ENCODE peak calls at places on chromosomes 2 and 18, in ten cellular contexts. One of them, this sample, is unnamed. For H3K4me1, the result is how much of the 10 kb centered on the place peaks cover.

GRCh38 chr2:219058541-219059374 is 2.0 kb downstream of the IHH start:
- DNase-seq in SJSA1: no peak
- DNase-seq in effector memory CD4-positive, alpha-beta T cell: no peak
- DNase-seq in A549: no peak
- DNase-seq in PC-3: peak
- DNase-seq in cardiac muscle cell: peak
- DNase-seq in transverse colon: peak
- DNase-seq in mesendoderm: peak
- DNase-seq in endodermal cell: peak
- DNase-seq in GM23338: peak
- DNase-seq in this sample: peak

GRCh38 chr2:19812166-19812565 is 89.6 kb downstream of the TTC32 start:
- DNase-seq in SJSA1: peak
- DNase-seq in effector memory CD4-positive, alpha-beta T cell: no peak
- DNase-seq in A549: no peak
- DNase-seq in PC-3: no peak
- DNase-seq in cardiac muscle cell: no peak
- DNase-seq in transverse colon: no peak
- DNase-seq in mesendoderm: no peak
- DNase-seq in endodermal cell: no peak
- DNase-seq in GM23338: no peak
- DNase-seq in this sample: no peak

GRCh38 chr2:28193552-28194383 is 198.9 kb upstream of the FOSL2 start:
- DNase-seq in SJSA1: no peak
- DNase-seq in effector memory CD4-positive, alpha-beta T cell: no peak
- DNase-seq in A549: no peak
- DNase-seq in PC-3: peak
- DNase-seq in cardiac muscle cell: peak
- DNase-seq in transverse colon: no peak
- DNase-seq in mesendoderm: peak
- DNase-seq in endodermal cell: no peak
- DNase-seq in GM23338: no peak
- DNase-seq in this sample: no peak

GRCh38 chr2:171741189-171741588 is 53.9 kb downstream of the DYNC1I2 start:
- DNase-seq in SJSA1: no peak
- DNase-seq in effector memory CD4-positive, alpha-beta T cell: no peak
- DNase-seq in A549: no peak
- DNase-seq in PC-3: peak
- DNase-seq in cardiac muscle cell: peak
- DNase-seq in transverse colon: no peak
- DNase-seq in mesendoderm: no peak
- DNase-seq in endodermal cell: no peak
- DNase-seq in GM23338: no peak
- DNase-seq in this sample: no peak

GRCh38 chr2:25373269-25373981 is 31.7 kb upstream of the DNMT3A start:
- DNase-seq in SJSA1: peak
- DNase-seq in effector memory CD4-positive, alpha-beta T cell: no peak
- DNase-seq in A549: no peak
- DNase-seq in PC-3: no peak
- DNase-seq in cardiac muscle cell: no peak
- DNase-seq in transverse colon: peak
- DNase-seq in mesendoderm: no peak
- DNase-seq in endodermal cell: peak
- DNase-seq in GM23338: no peak
- DNase-seq in this sample: peak

GRCh38 chr18:7646174-7646886 is 79.2 kb downstream of the PTPRM start:
- DNase-seq in SJSA1: no peak
- DNase-seq in effector memory CD4-positive, alpha-beta T cell: no peak
- DNase-seq in A549: peak
- DNase-seq in PC-3: no peak
- DNase-seq in cardiac muscle cell: no peak
- DNase-seq in transverse colon: no peak
- DNase-seq in mesendoderm: no peak
- DNase-seq in endodermal cell: no peak
- DNase-seq in GM23338: peak
- DNase-seq in this sample: no peak

GRCh38 chr2:133837441-133838090 is 269.3 kb upstream of the NCKAP5 start:
- DNase-seq in SJSA1: no peak
- DNase-seq in effector memory CD4-positive, alpha-beta T cell: no peak
- DNase-seq in A549: no peak
- DNase-seq in PC-3: peak
- DNase-seq in cardiac muscle cell: no peak
- DNase-seq in transverse colon: no peak
- DNase-seq in mesendoderm: no peak
- DNase-seq in endodermal cell: no peak
- DNase-seq in GM23338: no peak
- DNase-seq in this sample: no peak

GRCh38 chr2:62147610-62148301 is 48.2 kb upstream of the B3GNT2 start:
- DNase-seq in SJSA1: no peak
- DNase-seq in effector memory CD4-positive, alpha-beta T cell: no peak
- DNase-seq in A549: peak
- DNase-seq in PC-3: peak
- DNase-seq in cardiac muscle cell: peak
- DNase-seq in transverse colon: no peak
- DNase-seq in mesendoderm: no peak
- DNase-seq in endodermal cell: no peak
- DNase-seq in GM23338: no peak
- DNase-seq in this sample: no peak

GRCh38 chr2:160719116-160719515 is 225.5 kb upstream of the RBMS1 start:
- DNase-seq in SJSA1: peak
- DNase-seq in effector memory CD4-positive, alpha-beta T cell: no peak
- DNase-seq in A549: no peak
- DNase-seq in PC-3: peak
- DNase-seq in cardiac muscle cell: peak
- DNase-seq in transverse colon: no peak
- DNase-seq in mesendoderm: peak
- DNase-seq in endodermal cell: peak
- DNase-seq in GM23338: no peak
- DNase-seq in this sample: no peak

GRCh38 chr2:1140389-1141003 is 189.8 kb downstream of the SNTG2 start:
- DNase-seq in SJSA1: no peak
- DNase-seq in effector memory CD4-positive, alpha-beta T cell: no peak
- DNase-seq in A549: peak
- DNase-seq in PC-3: peak
- DNase-seq in cardiac muscle cell: peak
- DNase-seq in transverse colon: no peak
- DNase-seq in mesendoderm: peak
- DNase-seq in endodermal cell: peak
- DNase-seq in GM23338: peak
- DNase-seq in this sample: no peak

GRCh38 chr2:193869564-193869963 is 1674.8 kb upstream of the TMEFF2 start:
- DNase-seq in SJSA1: no peak
- DNase-seq in effector memory CD4-positive, alpha-beta T cell: no peak
- DNase-seq in A549: no peak
- DNase-seq in PC-3: peak
- DNase-seq in cardiac muscle cell: no peak
- DNase-seq in transverse colon: no peak
- DNase-seq in mesendoderm: no peak
- DNase-seq in endodermal cell: no peak
- DNase-seq in GM23338: no peak
- DNase-seq in this sample: no peak

GRCh38 chr2:193867454-193867853 is 1672.7 kb upstream of the TMEFF2 start:
- DNase-seq in SJSA1: no peak
- DNase-seq in effector memory CD4-positive, alpha-beta T cell: no peak
- DNase-seq in A549: no peak
- DNase-seq in PC-3: no peak
- DNase-seq in cardiac muscle cell: no peak
- DNase-seq in transverse colon: no peak
- DNase-seq in mesendoderm: no peak
- DNase-seq in endodermal cell: peak
- DNase-seq in GM23338: no peak
- DNase-seq in this sample: no peak

GRCh38 chr2:193868132-193868531 is 1673.4 kb upstream of the TMEFF2 start:
- DNase-seq in SJSA1: no peak
- DNase-seq in effector memory CD4-positive, alpha-beta T cell: no peak
- DNase-seq in A549: no peak
- DNase-seq in PC-3: no peak
- DNase-seq in cardiac muscle cell: no peak
- DNase-seq in transverse colon: no peak
- DNase-seq in mesendoderm: no peak
- DNase-seq in endodermal cell: no peak
- DNase-seq in GM23338: no peak
- DNase-seq in this sample: no peak

DNA sequence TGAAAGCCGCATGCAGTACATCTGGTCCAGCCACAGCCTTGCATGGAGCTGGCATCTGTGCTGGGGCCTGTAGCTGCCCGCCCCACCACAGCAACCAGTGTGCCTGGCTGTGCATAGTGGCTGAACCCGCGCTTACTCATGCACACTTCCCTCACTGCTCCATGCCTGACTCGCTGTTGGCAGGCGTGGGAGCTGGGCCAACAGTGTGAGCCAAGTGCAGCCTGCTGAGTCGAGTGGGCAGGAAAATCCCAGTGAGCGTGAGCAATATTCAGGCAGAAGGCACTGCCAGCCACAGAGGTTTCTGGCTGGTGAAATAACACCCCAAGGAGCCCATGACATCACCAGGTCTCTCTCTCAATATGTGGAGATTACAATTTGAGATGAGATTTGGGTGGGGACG is 1674.1 kb upstream of the TMEFF2 start:
- DNase-seq in SJSA1: no peak
- DNase-seq in effector memory CD4-positive, alpha-beta T cell: no peak
- DNase-seq in A549: no peak
- DNase-seq in PC-3: peak
- DNase-seq in cardiac muscle cell: no peak
- DNase-seq in transverse colon: no peak
- DNase-seq in mesendoderm: no peak
- DNase-seq in endodermal cell: no peak
- DNase-seq in GM23338: no peak
- DNase-seq in this sample: no peak
- H3K4me1 ChIP-seq in SJSA1: under half
- H3K4me1 ChIP-seq in effector memory CD4-positive, alpha-beta T cell: under half
- H3K4me1 ChIP-seq in A549: under half
- H3K4me1 ChIP-seq in PC-3: under half
- H3K4me1 ChIP-seq in cardiac muscle cell: under half
- H3K4me1 ChIP-seq in transverse colon: under half
- H3K4me1 ChIP-seq in mesendoderm: under half
- H3K4me1 ChIP-seq in endodermal cell: under half
- H3K4me1 ChIP-seq in GM23338: under half
- H3K4me1 ChIP-seq in this sample: under half

DNA sequence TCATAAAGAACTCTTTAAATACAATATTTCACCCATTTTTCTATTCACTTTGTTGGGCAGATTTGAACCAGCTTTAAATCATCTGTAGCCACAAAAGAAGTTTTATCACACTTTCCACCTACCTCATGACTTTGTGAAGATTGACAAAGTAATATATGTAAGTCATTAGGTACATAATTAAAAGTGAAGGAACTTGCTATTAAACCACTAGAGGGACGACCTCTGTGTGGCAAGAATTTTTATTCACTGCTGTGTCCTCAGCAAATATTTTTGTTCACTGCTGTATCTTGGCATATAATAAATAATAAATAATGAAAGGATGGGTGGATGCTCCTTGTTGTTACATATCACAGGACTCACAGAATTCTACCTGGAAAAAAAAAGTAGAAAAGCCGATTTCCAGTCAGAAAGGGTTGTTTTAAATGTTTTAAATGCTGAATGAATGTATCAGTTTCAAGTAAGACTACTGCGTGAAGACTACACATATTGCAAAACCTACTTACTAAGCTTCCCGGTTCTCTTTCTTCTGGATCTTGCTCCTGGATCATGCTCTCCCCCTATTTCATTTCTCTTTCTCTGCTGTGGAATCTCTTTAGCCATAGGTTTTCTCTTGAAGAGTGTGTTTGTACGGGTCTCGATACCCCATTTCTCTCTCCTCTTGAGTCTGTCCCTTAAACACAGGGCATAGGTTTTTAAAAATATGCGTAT is 44.8 kb downstream of the KCMF1 start:
- DNase-seq in SJSA1: no peak
- DNase-seq in effector memory CD4-positive, alpha-beta T cell: no peak
- DNase-seq in A549: no peak
- DNase-seq in PC-3: no peak
- DNase-seq in cardiac muscle cell: peak
- DNase-seq in transverse colon: no peak
- DNase-seq in mesendoderm: no peak
- DNase-seq in endodermal cell: no peak
- DNase-seq in GM23338: no peak
- DNase-seq in this sample: no peak
- H3K4me1 ChIP-seq in SJSA1: under half
- H3K4me1 ChIP-seq in effector memory CD4-positive, alpha-beta T cell: under half
- H3K4me1 ChIP-seq in A549: half or more
- H3K4me1 ChIP-seq in PC-3: under half
- H3K4me1 ChIP-seq in cardiac muscle cell: under half
- H3K4me1 ChIP-seq in transverse colon: under half
- H3K4me1 ChIP-seq in mesendoderm: under half
- H3K4me1 ChIP-seq in endodermal cell: under half
- H3K4me1 ChIP-seq in GM23338: half or more
- H3K4me1 ChIP-seq in this sample: under half

DNA sequence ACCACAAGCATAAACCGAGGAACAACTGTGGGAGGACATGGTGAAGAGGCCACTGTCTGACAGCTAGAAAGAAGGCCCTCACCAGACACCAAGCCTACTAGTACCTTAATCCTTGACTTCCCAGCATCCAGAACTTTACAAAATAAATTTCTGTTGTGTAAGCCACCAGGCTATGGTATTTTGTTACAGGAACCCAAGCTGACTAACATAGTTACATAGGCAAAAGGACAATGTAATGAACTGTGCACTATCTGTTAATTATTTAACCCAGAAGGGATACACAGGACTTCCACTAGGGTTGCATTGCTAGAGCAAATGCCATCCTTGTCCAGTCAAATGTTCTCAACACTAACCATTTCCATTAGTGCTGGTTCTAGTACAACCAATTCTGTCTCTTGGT is 47.7 kb upstream of the DOK6 start:
- DNase-seq in SJSA1: no peak
- DNase-seq in effector memory CD4-positive, alpha-beta T cell: no peak
- DNase-seq in A549: no peak
- DNase-seq in PC-3: no peak
- DNase-seq in cardiac muscle cell: no peak
- DNase-seq in transverse colon: no peak
- DNase-seq in mesendoderm: no peak
- DNase-seq in endodermal cell: no peak
- DNase-seq in GM23338: no peak
- DNase-seq in this sample: no peak
- H3K4me1 ChIP-seq in SJSA1: under half
- H3K4me1 ChIP-seq in effector memory CD4-positive, alpha-beta T cell: under half
- H3K4me1 ChIP-seq in A549: under half
- H3K4me1 ChIP-seq in PC-3: under half
- H3K4me1 ChIP-seq in cardiac muscle cell: under half
- H3K4me1 ChIP-seq in transverse colon: under half
- H3K4me1 ChIP-seq in mesendoderm: under half
- H3K4me1 ChIP-seq in endodermal cell: under half
- H3K4me1 ChIP-seq in GM23338: under half
- H3K4me1 ChIP-seq in this sample: under half

GRCh38 chr2:43052204-43052943 is 174.0 kb downstream of the ZFP36L2 start:
- DNase-seq in SJSA1: no peak
- DNase-seq in effector memory CD4-positive, alpha-beta T cell: no peak
- DNase-seq in A549: no peak
- DNase-seq in PC-3: peak
- DNase-seq in cardiac muscle cell: no peak
- DNase-seq in transverse colon: no peak
- DNase-seq in mesendoderm: no peak
- DNase-seq in endodermal cell: no peak
- DNase-seq in GM23338: no peak
- DNase-seq in this sample: no peak
- H3K4me1 ChIP-seq in SJSA1: under half
- H3K4me1 ChIP-seq in effector memory CD4-positive, alpha-beta T cell: under half
- H3K4me1 ChIP-seq in A549: under half
- H3K4me1 ChIP-seq in PC-3: under half
- H3K4me1 ChIP-seq in cardiac muscle cell: under half
- H3K4me1 ChIP-seq in transverse colon: under half
- H3K4me1 ChIP-seq in mesendoderm: under half
- H3K4me1 ChIP-seq in endodermal cell: under half
- H3K4me1 ChIP-seq in GM23338: under half
- H3K4me1 ChIP-seq in this sample: under half

GRCh38 chr2:157349949-157350510 is 24.4 kb upstream of the ERMN start:
- DNase-seq in SJSA1: no peak
- DNase-seq in effector memory CD4-positive, alpha-beta T cell: no peak
- DNase-seq in A549: no peak
- DNase-seq in PC-3: peak
- DNase-seq in cardiac muscle cell: no peak
- DNase-seq in transverse colon: no peak
- DNase-seq in mesendoderm: no peak
- DNase-seq in endodermal cell: no peak
- DNase-seq in GM23338: no peak
- DNase-seq in this sample: no peak
- H3K4me1 ChIP-seq in SJSA1: under half
- H3K4me1 ChIP-seq in effector memory CD4-positive, alpha-beta T cell: under half
- H3K4me1 ChIP-seq in A549: under half
- H3K4me1 ChIP-seq in PC-3: under half
- H3K4me1 ChIP-seq in cardiac muscle cell: under half
- H3K4me1 ChIP-seq in transverse colon: under half
- H3K4me1 ChIP-seq in mesendoderm: under half
- H3K4me1 ChIP-seq in endodermal cell: under half
- H3K4me1 ChIP-seq in GM23338: under half
- H3K4me1 ChIP-seq in this sample: under half